ENCODE peak calls at places on chromosomes 3 and 15, in eight cellular contexts. R, Q, O, V, G, L, Z and B are unnamed samples.

GRCh38 chr15:34297059-34297458 is 40.5 kb downstream of the SLC12A6 start:
- DNase-seq in O (no peak), V (no peak), R (no peak), G (peak; percentile 40), Z (no peak), L (no peak), Q (no peak), B (no peak)

GRCh38 chr15:77118787-77119410 is 48.0 kb upstream of the TSPAN3 start:
- DNase-seq in V (no peak), G (peak; percentile 80), O (peak; percentile 36), L (peak; percentile 59), R (peak; percentile 55), Z (no peak), Q (peak; percentile 32), B (peak; percentile 73)

GRCh38 chr3:132568427-132568826 is 28.6 kb upstream of the ACKR4 start:
- DNase-seq in L (no peak), R (no peak), G (no peak), Q (no peak), O (no peak), Z (no peak), V (no peak), B (no peak)

GRCh38 chr3:171811059-171811912 is 1.0 kb upstream of the PLD1 start:
- DNase-seq in R (peak; percentile 12), Q (no peak), L (peak; percentile 76), O (no peak), V (peak; percentile 34), G (peak; percentile 74), Z (no peak), B (peak; percentile 95)

GRCh38 chr3:132342183-132342582 is 25.0 kb downstream of the ACP3 start:
- DNase-seq in V (no peak), Z (no peak), G (no peak), O (no peak), Q (no peak), R (no peak), L (no peak), B (peak; percentile 35)

GRCh38 chr3:168817177-168817576 is 721.5 kb upstream of the GOLIM4 start:
- DNase-seq in V (no peak), L (no peak), G (no peak), Z (no peak), O (no peak), Q (no peak), R (no peak), B (no peak)

GRCh38 chr3:67524046-67524445 is 130.4 kb downstream of the SUCLG2 start:
- DNase-seq in Q (no peak), Z (no peak), G (no peak), O (no peak), R (no peak), L (no peak), V (no peak), B (no peak)

GRCh38 chr3:144831955-144832716 is 860.5 kb downstream of the DIPK2A start:
- DNase-seq in G (peak; percentile 90), L (no peak), Z (no peak), V (no peak), Q (no peak), O (no peak), R (no peak), B (no peak)

GRCh38 chr15:55116636-55117035 is 80.1 kb downstream of the RSL24D1 start:
- DNase-seq in V (no peak), Z (no peak), L (no peak), G (no peak), R (no peak), O (no peak), Q (no peak), B (no peak)

GRCh38 chr3:23889401-23889800 is 27.4 kb downstream of the NKIRAS1 start:
- DNase-seq in Q (no peak), R (no peak), O (no peak), L (no peak), Z (no peak), V (no peak), G (no peak), B (no peak)

GRCh38 chr15:90300988-90301715 is 35.7 kb downstream of the NGRN start:
- DNase-seq in G (peak; percentile 32), O (peak; percentile 47), Z (peak; percentile 70), Q (no peak), L (peak; percentile 58), V (peak; percentile 57), R (peak; percentile 70), B (no peak)

GRCh38 chr3:152334761-152335160 is 66.0 kb downstream of the MBNL1 start:
- DNase-seq in Q (no peak), L (no peak), V (no peak), Z (no peak), O (no peak), R (no peak), G (no peak), B (no peak)

DNA sequence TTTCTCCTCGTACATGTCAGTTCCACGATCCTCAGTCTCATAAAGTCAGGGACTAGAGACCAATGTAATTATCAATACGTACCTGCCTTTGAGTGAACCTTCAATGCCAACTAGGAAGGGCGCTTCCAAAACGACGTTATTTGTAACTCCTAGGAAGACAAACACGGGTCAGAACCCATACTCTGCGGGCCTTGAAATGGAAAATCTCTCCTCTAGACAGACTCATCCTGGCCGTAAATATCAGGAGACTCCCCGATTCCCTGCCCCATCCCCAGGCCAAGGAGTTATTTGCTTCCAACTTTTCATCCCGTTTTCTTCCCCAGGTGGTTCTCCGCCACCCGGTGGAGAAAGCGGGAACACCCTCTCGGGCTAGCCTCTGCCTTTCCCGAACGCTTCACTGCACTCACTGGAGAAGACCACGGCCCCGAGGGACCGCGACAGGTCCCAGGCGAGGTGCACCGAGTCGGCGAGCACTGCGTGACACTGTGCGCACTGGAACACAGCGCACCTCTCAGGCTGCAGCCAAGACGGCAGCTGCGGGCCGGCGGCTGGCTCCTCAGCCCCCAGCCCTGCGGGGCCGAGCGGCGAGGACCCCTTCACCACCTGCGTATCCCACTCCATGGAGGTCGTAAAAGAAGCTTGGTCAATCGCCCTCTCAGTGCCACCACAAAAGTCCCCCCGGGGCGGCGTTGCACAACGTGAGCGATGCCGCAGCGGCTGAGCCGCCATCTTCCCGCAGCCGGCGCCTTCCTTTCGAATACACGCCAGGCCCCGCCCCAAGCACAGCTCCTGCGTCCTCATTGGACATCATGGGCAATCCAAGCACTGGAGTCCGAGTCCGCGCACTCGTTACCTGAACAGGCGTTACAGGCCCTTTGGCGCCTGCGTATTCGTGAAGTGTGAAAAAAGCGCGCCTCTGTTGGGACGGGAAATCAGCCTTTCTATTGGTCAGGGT is at the start of gene OIP5:
- DNase-seq in R (peak; percentile 96), Z (peak; percentile 98), G (peak; percentile 100), V (peak; percentile 93), L (peak; percentile 99), O (peak; percentile 99), Q (peak; percentile 98), B (peak; percentile 99)
- TF ChIP-seq POLR2AphosphoS5 in R (peak; percentile 77), Z (peak; percentile 72), G (peak; percentile 75), V (no peak), L (no peak), O (peak; percentile 87), Q (peak; percentile 46), B (peak; percentile 83)

GRCh38 chr15:36671017-36671416 is 91.6 kb downstream of the CDIN1 start:
- DNase-seq in G (no peak), Z (no peak), V (no peak), O (no peak), Q (no peak), L (no peak), R (no peak), B (no peak)

GRCh38 chr15:36666228-36666627 is 86.8 kb downstream of the CDIN1 start:
- DNase-seq in G (no peak), Q (no peak), O (no peak), Z (no peak), R (peak; percentile 36), L (no peak), V (no peak), B (no peak)

DNA sequence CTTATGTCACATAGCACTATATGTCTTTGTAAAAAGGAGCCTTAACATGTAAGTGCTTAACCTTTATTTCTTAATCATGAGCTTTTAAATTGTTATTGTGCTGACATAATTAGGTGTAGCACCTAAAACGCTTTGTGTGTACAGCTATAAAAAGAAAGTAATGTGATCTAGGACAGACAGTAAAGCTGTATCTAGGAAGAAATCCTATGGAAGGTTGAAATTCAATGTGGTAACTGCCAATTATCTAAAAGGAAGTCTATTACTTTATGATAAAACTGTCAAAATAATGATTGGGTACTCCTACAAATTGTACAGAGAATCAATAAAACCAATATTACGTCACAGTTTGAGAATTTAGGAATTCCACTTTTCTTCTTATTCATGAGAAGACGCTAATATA is 87.9 kb downstream of the CDIN1 start:
- DNase-seq in L (no peak), O (no peak), R (no peak), Q (no peak), Z (no peak), V (no peak), G (no peak), B (no peak)
- H3K4me3 ChIP-seq in L (no peak overlapping the region), O (no peak overlapping the region), R (no peak overlapping the region), Q (no peak overlapping the region), Z (no peak overlapping the region), V (no peak overlapping the region), G (no peak overlapping the region), B (no peak overlapping the region)

DNA sequence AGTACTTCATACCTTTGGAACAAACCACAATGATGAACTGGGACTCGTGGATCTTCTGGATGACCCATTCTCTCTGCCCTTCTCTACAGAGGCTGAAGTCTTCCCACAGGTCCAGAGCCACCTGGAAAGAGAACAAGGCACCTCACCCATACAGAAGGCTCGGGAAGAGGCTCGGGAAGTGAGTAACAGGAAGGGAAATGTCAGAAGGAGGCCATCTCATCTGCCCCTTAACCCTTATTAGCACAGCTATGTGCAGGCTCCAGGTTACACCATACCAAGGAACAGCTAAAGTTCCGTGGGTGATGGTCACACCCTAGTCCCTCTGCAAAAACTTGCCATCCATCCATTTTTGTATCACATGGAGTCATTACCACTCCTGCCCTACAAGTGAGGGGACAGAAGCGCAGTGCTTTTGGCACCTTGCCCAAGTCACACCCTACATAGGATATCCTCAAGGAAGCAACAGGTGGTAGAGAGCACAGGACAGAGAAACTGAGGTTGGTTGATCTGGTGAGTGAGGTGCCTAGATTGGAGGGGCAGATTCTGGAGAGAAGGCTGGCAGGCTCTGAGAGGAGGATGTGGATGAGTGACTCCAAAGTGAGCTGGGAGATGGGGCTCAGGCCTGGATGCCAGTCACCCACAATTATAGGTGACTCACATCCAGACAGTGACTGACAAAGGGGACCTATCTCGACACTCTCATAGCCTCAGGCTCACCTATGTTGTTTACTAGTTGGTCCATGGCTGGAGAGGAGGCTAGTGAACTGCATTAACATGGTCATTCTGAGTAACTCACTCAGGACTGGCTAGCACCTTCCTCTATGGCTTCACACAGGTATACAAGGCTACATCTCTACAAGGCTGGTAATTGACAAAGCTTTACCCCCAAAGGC is 38.2 kb downstream of the SPATA12 start:
- DNase-seq in O (no peak), L (no peak), G (no peak), V (no peak), Z (no peak), R (no peak), Q (no peak), B (no peak)
- H3K9ac ChIP-seq in O (no peak overlapping the region), L (no peak overlapping the region), G (no peak overlapping the region), V (no peak overlapping the region), Z (no peak overlapping the region), R (no peak overlapping the region), Q (no peak overlapping the region), B (no peak overlapping the region)

DNA sequence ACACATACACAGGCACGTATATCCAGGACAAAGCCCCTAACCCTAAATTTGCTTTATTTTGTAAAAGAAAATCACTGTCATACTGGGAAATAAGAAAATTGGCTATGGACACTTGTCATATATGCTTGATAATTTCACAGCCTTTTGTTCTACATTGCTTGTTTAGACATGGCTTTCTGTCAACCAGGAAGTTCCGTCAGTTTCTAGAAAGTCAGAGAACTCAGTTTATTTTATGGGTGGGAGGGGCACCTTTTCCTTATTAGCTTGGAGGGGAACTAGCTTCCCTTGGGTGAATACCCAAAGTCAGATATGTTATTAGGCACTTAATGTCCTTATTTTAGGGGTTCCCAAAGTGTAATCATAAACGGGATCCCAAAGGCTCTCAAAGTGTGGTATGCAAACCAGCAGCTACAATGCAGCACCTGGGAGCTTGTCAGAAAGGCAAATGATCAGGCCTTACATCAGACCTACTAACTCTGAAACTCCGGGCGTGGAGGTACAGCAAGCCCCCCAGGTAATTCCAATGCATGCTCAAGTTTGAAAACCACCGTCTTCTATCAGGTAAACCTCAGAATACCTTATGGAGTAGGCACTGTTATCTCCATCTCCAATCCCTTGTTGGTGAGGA is 50.1 kb downstream of the CADPS start:
- DNase-seq in V (no peak), O (no peak), R (no peak), L (no peak), Z (no peak), Q (no peak), G (no peak), B (no peak)
- TF ChIP-seq POLR2AphosphoS5 in V (no peak), O (no peak), R (no peak), L (no peak), Z (no peak), Q (no peak), G (no peak), B (no peak)